ENCODE peak calls at places on chromosomes 4 and X, in eight cellular contexts. J is astrocyte of the cerebellum; T is activated CD4-positive, alpha-beta memory T cell treated with anti-CD3 and anti-CD28 coated beads for 36 hours; R is CD8-positive, alpha-beta memory T cell; G is activated T-cell treated with anti-CD3 and anti-CD28 coated beads for 48 hours; N is LoVo; S is posterior cingulate gyrus; V is neural progenitor cell. Y is an unnamed sample.
A peak's percentile ranks its signal among the peaks of the same experiment; 100 is the strongest.

GRCh38 chrX:13778916-13779315 is 38.0 kb downstream of the GPM6B start:
- DNase-seq in J (no peak), V (peak; percentile 24), N (no peak), G (no peak), R (no peak), T (peak; percentile 30), S (no peak), Y (no peak)

GRCh38 chr4:157076578-157076947 is 613 bp downstream of the GLRB start:
- DNase-seq in T (no peak), N (no peak), V (peak; percentile 25), G (no peak), S (no peak), J (no peak), R (no peak), Y (peak; percentile 5)

GRCh38 chr4:15142201-15142600 is 139.9 kb downstream of the CPEB2 start:
- DNase-seq in R (no peak), T (no peak), J (no peak), V (no peak), N (no peak), G (no peak), S (no peak), Y (no peak)

GRCh38 chr4:182644326-182645050 is 272.7 kb downstream of the DCTD start:
- DNase-seq in R (no peak), V (no peak), T (no peak), N (no peak), S (no peak), G (no peak), J (no peak), Y (no peak)

GRCh38 chr4:165515201-165515600 is 136.4 kb downstream of the CPE start:
- DNase-seq in R (no peak), N (no peak), T (no peak), S (no peak), J (no peak), V (no peak), G (no peak), Y (no peak)

GRCh38 chr4:106809083-106809482 is 227.0 kb downstream of the DKK2 start:
- DNase-seq in J (peak; percentile 37), S (no peak), R (no peak), G (no peak), T (no peak), N (peak; percentile 33), V (peak; percentile 49), Y (peak; percentile 20)

GRCh38 chr4:1113311-1114009 is at the start of gene RNF212:
- DNase-seq in V (peak; percentile 39), N (no peak), J (no peak), G (peak; percentile 37), T (peak; percentile 39), R (peak; percentile 51), S (no peak), Y (no peak)

GRCh38 chr4:72900952-72901351 is 168.6 kb downstream of the COX18 start:
- DNase-seq in R (no peak), V (no peak), T (no peak), S (no peak), G (no peak), N (no peak), J (no peak), Y (no peak)

GRCh38 chr4:125041372-125041930 is 273.3 kb upstream of the FAT4 start:
- DNase-seq in V (no peak), T (no peak), N (no peak), G (no peak), R (no peak), S (no peak), J (no peak), Y (no peak)

GRCh38 chr4:148305749-148306148 is 136.5 kb downstream of the NR3C2 start:
- DNase-seq in J (no peak), R (no peak), T (no peak), N (no peak), G (no peak), V (no peak), S (no peak), Y (no peak)